ENCODE peak calls at places on chromosome 19, in five cellular contexts. One of them, this sample, is unnamed.

GRCh38 chr19:49533551-49534488 is 6.0 kb downstream of the RCN3 start:
- DNase-seq in type B pancreatic cell: peak
- DNase-seq in HAP-1: peak
- DNase-seq in AG08396: peak
- DNase-seq in amygdala: peak
- DNase-seq in this sample: no peak

GRCh38 chr19:18386543-18387251 is 739 bp downstream of the GDF15 start:
- DNase-seq in AG08396: no peak
- DNase-seq in type B pancreatic cell: no peak
- DNase-seq in amygdala: no peak
- DNase-seq in HAP-1: no peak
- DNase-seq in this sample: peak

GRCh38 chr19:19460258-19460731 is 54.8 kb downstream of the GATAD2A start:
- DNase-seq in AG08396: no peak
- DNase-seq in HAP-1: no peak
- DNase-seq in type B pancreatic cell: no peak
- DNase-seq in amygdala: no peak
- DNase-seq in this sample: no peak

GRCh38 chr19:34731964-34732363 is 2.1 kb upstream of the ZNF181 start:
- DNase-seq in AG08396: no peak
- DNase-seq in type B pancreatic cell: no peak
- DNase-seq in amygdala: no peak
- DNase-seq in HAP-1: no peak
- DNase-seq in this sample: no peak

GRCh38 chr19:39475748-39476147 is 4.9 kb upstream of the TIMM50 start:
- DNase-seq in amygdala: no peak
- DNase-seq in type B pancreatic cell: no peak
- DNase-seq in AG08396: no peak
- DNase-seq in HAP-1: no peak
- DNase-seq in this sample: no peak

GRCh38 chr19:1252818-1253513 is 4.6 kb downstream of the MIDN start:
- DNase-seq in AG08396: peak
- DNase-seq in HAP-1: no peak
- DNase-seq in type B pancreatic cell: no peak
- DNase-seq in amygdala: peak
- DNase-seq in this sample: peak

GRCh38 chr19:13557756-13558398 is 51.6 kb upstream of the CACNA1A start:
- DNase-seq in type B pancreatic cell: no peak
- DNase-seq in amygdala: no peak
- DNase-seq in HAP-1: no peak
- DNase-seq in AG08396: no peak
- DNase-seq in this sample: no peak

GRCh38 chr19:40806385-40807146 is 7.6 kb downstream of the EGLN2 start:
- DNase-seq in type B pancreatic cell: peak
- DNase-seq in amygdala: peak
- DNase-seq in HAP-1: peak
- DNase-seq in AG08396: peak
- DNase-seq in this sample: peak

GRCh38 chr19:52492201-52492960 is 35.1 kb upstream of the ZNF808 start:
- DNase-seq in HAP-1: no peak
- DNase-seq in amygdala: no peak
- DNase-seq in type B pancreatic cell: peak
- DNase-seq in AG08396: peak
- DNase-seq in this sample: no peak

GRCh38 chr19:12092065-12092867 is 27.7 kb downstream of the ZNF844 start:
- DNase-seq in AG08396: peak
- DNase-seq in HAP-1: peak
- DNase-seq in type B pancreatic cell: peak
- DNase-seq in amygdala: peak
- DNase-seq in this sample: peak

GRCh38 chr19:10420444-10421239 is at the start of gene PDE4A:
- DNase-seq in amygdala: peak
- DNase-seq in type B pancreatic cell: no peak
- DNase-seq in AG08396: peak
- DNase-seq in HAP-1: peak
- DNase-seq in this sample: no peak

GRCh38 chr19:13150187-13150918 is at the start of the genes IER2 and STX10:
- DNase-seq in type B pancreatic cell: peak
- DNase-seq in AG08396: peak
- DNase-seq in HAP-1: peak
- DNase-seq in amygdala: peak
- DNase-seq in this sample: peak

GRCh38 chr19:14198384-14199376 is 7.3 kb downstream of the ADGRL1 start:
- DNase-seq in HAP-1: no peak
- DNase-seq in AG08396: no peak
- DNase-seq in amygdala: no peak
- DNase-seq in type B pancreatic cell: no peak
- DNase-seq in this sample: no peak

GRCh38 chr19:16446108-16447014 is 25.4 kb downstream of the EPS15L1 start:
- DNase-seq in amygdala: no peak
- DNase-seq in AG08396: no peak
- DNase-seq in HAP-1: no peak
- DNase-seq in type B pancreatic cell: no peak
- DNase-seq in this sample: no peak

GRCh38 chr19:11054628-11055027 is 34.6 kb upstream of the LDLR start:
- DNase-seq in type B pancreatic cell: no peak
- DNase-seq in amygdala: no peak
- DNase-seq in HAP-1: no peak
- DNase-seq in AG08396: no peak
- DNase-seq in this sample: no peak